ENCODE peak calls at places on chromosomes 5 and 9, in seven cellular contexts. N is AML-193; X is fibroblast of villous mesenchyme; E is DMS153; Q is stimulated activated CD4-positive, alpha-beta T cell treated with anti-CD3 and anti-CD28 coated beads, Interleukin-2, amount 100 ng/mL, for 24 hours; H is amniotic stem cell; V is stimulated activated CD8-positive, alpha-beta memory T cell treated with anti-CD3 and anti-CD28 coated beads, Interleukin-4, amount 100 ng/mL, for 4 hours. O is an unnamed sample.

GRCh38 chr9:96006961-96007360 is 131.5 kb downstream of the ERCC6L2 start:
- DNase-seq in N (no peak), X (peak), E (no peak), Q (no peak), H (no peak), V (no peak), O (no peak)

GRCh38 chr5:59799668-59800374 is 93.7 kb downstream of the PDE4D start:
- DNase-seq in N (peak), X (peak), E (no peak), Q (no peak), H (peak), V (no peak), O (peak)

GRCh38 chr5:179054876-179055275 is 5.3 kb upstream of the ZNF354C start:
- DNase-seq in N (no peak), X (no peak), E (no peak), Q (no peak), H (no peak), V (no peak), O (no peak)

GRCh38 chr5:55022454-55022853 is 1.6 kb upstream of the GZMK start:
- DNase-seq in N (no peak), X (no peak), E (no peak), Q (no peak), H (no peak), V (no peak), O (no peak)

GRCh38 chr5:73619606-73620334 is 6.2 kb upstream of the ARHGEF28 start:
- DNase-seq in N (no peak), X (no peak), E (peak), Q (no peak), H (no peak), V (no peak), O (no peak)

GRCh38 chr5:147481376-147481775 is 28.5 kb downstream of the DPYSL3 start:
- DNase-seq in N (no peak), X (peak), E (no peak), Q (no peak), H (peak), V (no peak), O (no peak)

GRCh38 chr5:126544087-126544740 is 50.8 kb downstream of the ALDH7A1 start:
- DNase-seq in N (peak), X (peak), E (no peak), Q (peak), H (peak), V (no peak), O (peak)

GRCh38 chr9:33233659-33234335 is 6.2 kb upstream of the SPINK4 start:
- DNase-seq in N (no peak), X (peak), E (peak), Q (no peak), H (peak), V (no peak), O (no peak)

GRCh38 chr9:37486616-37487544 is 1.1 kb downstream of the POLR1E start:
- DNase-seq in N (no peak), X (peak), E (no peak), Q (no peak), H (peak), V (no peak), O (no peak)

GRCh38 chr5:14741131-14741530 is 76.6 kb downstream of the OTULIN start:
- DNase-seq in N (no peak), X (no peak), E (no peak), Q (no peak), H (no peak), V (no peak), O (no peak)

GRCh38 chr5:126460459-126460858 is 37.2 kb downstream of the GRAMD2B start:
- DNase-seq in N (no peak), X (no peak), E (no peak), Q (no peak), H (no peak), V (no peak), O (no peak)

GRCh38 chr5:114430532-114430931 is 68.7 kb downstream of the KCNN2 start:
- DNase-seq in N (no peak), X (no peak), E (no peak), Q (no peak), H (no peak), V (no peak), O (no peak)

GRCh38 chr5:123116063-123116462 is 27.0 kb downstream of the PRDM6 start:
- DNase-seq in N (no peak), X (peak), E (no peak), Q (no peak), H (no peak), V (no peak), O (no peak)

GRCh38 chr5:133314086-133314485 is 262.3 kb downstream of the HSPA4 start:
- DNase-seq in N (no peak), X (no peak), E (no peak), Q (no peak), H (no peak), V (no peak), O (no peak)

GRCh38 chr9:15509931-15510788 is 610 bp downstream of the PSIP1 start:
- DNase-seq in N (no peak), X (peak), E (no peak), Q (peak), H (no peak), V (no peak), O (peak)

GRCh38 chr5:56523779-56524178 is 290.6 kb upstream of the ANKRD55 start:
- DNase-seq in N (no peak), X (peak), E (no peak), Q (no peak), H (no peak), V (no peak), O (no peak)

GRCh38 chr9:70452365-70452764 is 37.9 kb upstream of the KLF9 start:
- DNase-seq in N (no peak), X (no peak), E (no peak), Q (no peak), H (no peak), V (no peak), O (no peak)

GRCh38 chr5:130796032-130796431 is 369.0 kb downstream of the HINT1 start:
- DNase-seq in N (no peak), X (no peak), E (no peak), Q (no peak), H (no peak), V (no peak), O (no peak)

GRCh38 chr5:61881821-61882220 is 424.2 kb upstream of the KIF2A start:
- DNase-seq in N (no peak), X (peak), E (no peak), Q (no peak), H (no peak), V (no peak), O (no peak)

GRCh38 chr9:121849554-121849953 is 198.1 kb downstream of the DAB2IP start:
- DNase-seq in N (no peak), X (no peak), E (no peak), Q (no peak), H (no peak), V (no peak), O (no peak)

GRCh38 chr9:16559418-16560188 is 310.9 kb downstream of the BNC2 start:
- DNase-seq in N (no peak), X (no peak), E (peak), Q (no peak), H (no peak), V (no peak), O (no peak)

GRCh38 chr5:175856408-175856807 is 15.0 kb upstream of the CPLX2 start:
- DNase-seq in N (no peak), X (no peak), E (no peak), Q (no peak), H (no peak), V (no peak), O (no peak)

GRCh38 chr9:10104796-10105195 is 508.0 kb downstream of the PTPRD start:
- DNase-seq in N (no peak), X (no peak), E (no peak), Q (no peak), H (no peak), V (no peak), O (no peak)

GRCh38 chr5:84382363-84383295 is 2.1 kb downstream of the EDIL3 start:
- DNase-seq in N (no peak), X (no peak), E (no peak), Q (no peak), H (no peak), V (no peak), O (peak)

GRCh38 chr9:26669641-26670040 is 223.0 kb downstream of the CAAP1 start:
- DNase-seq in N (no peak), X (no peak), E (no peak), Q (no peak), H (no peak), V (no peak), O (no peak)

GRCh38 chr9:82991684-82992083 is 71.3 kb downstream of the RASEF start:
- DNase-seq in N (no peak), X (no peak), E (peak), Q (no peak), H (no peak), V (no peak), O (peak)

GRCh38 chr5:24381861-24382460 is 262.8 kb downstream of the CDH10 start:
- DNase-seq in N (no peak), X (no peak), E (no peak), Q (no peak), H (no peak), V (no peak), O (no peak)

GRCh38 chr9:91428927-91429351 is 5.3 kb upstream of the NFIL3 start:
- DNase-seq in N (peak), X (peak), E (no peak), Q (no peak), H (no peak), V (no peak), O (no peak)

GRCh38 chr9:5629312-5630037 is 568 bp downstream of the RIC1 start:
- DNase-seq in N (no peak), X (peak), E (no peak), Q (peak), H (no peak), V (no peak), O (peak)

GRCh38 chr5:39076757-39077475 is 2.7 kb upstream of the RICTOR start:
- DNase-seq in N (peak), X (peak), E (no peak), Q (no peak), H (no peak), V (no peak), O (no peak)

GRCh38 chr9:126708178-126708577 is 94.5 kb downstream of the LMX1B start:
- DNase-seq in N (no peak), X (no peak), E (no peak), Q (no peak), H (no peak), V (no peak), O (no peak)

GRCh38 chr5:169803077-169803981 is 166.3 kb downstream of the DOCK2 start:
- DNase-seq in N (peak), X (peak), E (no peak), Q (no peak), H (peak), V (no peak), O (no peak)

GRCh38 chr9:10094563-10094962 is 518.2 kb downstream of the PTPRD start:
- DNase-seq in N (no peak), X (no peak), E (no peak), Q (no peak), H (no peak), V (no peak), O (no peak)

GRCh38 chr5:54390539-54391031 is 64.9 kb upstream of the HSPB3 start:
- DNase-seq in N (no peak), X (no peak), E (no peak), Q (no peak), H (no peak), V (no peak), O (no peak)

GRCh38 chr5:135210286-135211055 is 176.4 kb upstream of the PITX1 start:
- DNase-seq in N (no peak), X (peak), E (no peak), Q (no peak), H (no peak), V (no peak), O (no peak)

GRCh38 chr9:136009516-136009915 is 48.3 kb upstream of the UBAC1 start:
- DNase-seq in N (no peak), X (no peak), E (no peak), Q (no peak), H (no peak), V (no peak), O (no peak)